ENCODE peak calls at places on chromosomes 13 and 19, in eight cellular contexts. Z is NCI-H1105; U is AG04449; O is amygdala; T is neural crest cell; V is nephron progenitor cell; M is stimulated activated CD4-positive, alpha-beta T cell treated with anti-CD3 and anti-CD28 coated beads, Interleukin-1b, Interleukin-23, amount 100 ng/mL, for 24 hours; G is NCI-H510A treated with DMSO at 0.1 percent for 48 hours. N is an unnamed sample.

GRCh38 chr19:12696366-12697335 is at the start of gene FBXW9:
- DNase-seq in Z (peak; percentile 92), U (peak; percentile 63), O (peak; percentile 78), T (peak; percentile 98), V (peak; percentile 99), M (peak; percentile 94), G (peak; percentile 90), N (peak; percentile 91)

GRCh38 chr13:102399791-102400618 is 1.8 kb downstream of the FGF14 start:
- DNase-seq in Z (peak; percentile 31), U (no peak), O (peak; percentile 20), T (no peak), V (peak; percentile 62), M (no peak), G (no peak), N (peak; percentile 90)

GRCh38 chr19:49057636-49058234 is at the start of gene CGB7:
- DNase-seq in Z (no peak), U (no peak), O (no peak), T (peak; percentile 68), V (peak; percentile 89), M (peak; percentile 30), G (peak; percentile 11), N (no peak)

GRCh38 chr19:10797541-10798256 is 38.3 kb downstream of the TMED1 start:
- DNase-seq in Z (no peak), U (no peak), O (no peak), T (no peak), V (no peak), M (peak; percentile 76), G (no peak), N (no peak)

GRCh38 chr13:27954406-27954851 is 14.7 kb downstream of the CDX2 start:
- DNase-seq in Z (no peak), U (no peak), O (no peak), T (no peak), V (peak; percentile 72), M (no peak), G (peak; percentile 21), N (peak; percentile 78)

GRCh38 chr13:27926644-27927434 is 7.0 kb downstream of the PDX1 start:
- DNase-seq in Z (no peak), U (no peak), O (no peak), T (no peak), V (peak; percentile 58), M (no peak), G (no peak), N (no peak)

GRCh38 chr13:30153871-30154426 is 153.4 kb downstream of the KATNAL1 start:
- DNase-seq in Z (no peak), U (no peak), O (no peak), T (no peak), V (peak; percentile 52), M (no peak), G (no peak), N (no peak)

GRCh38 chr19:40414536-40415535 is 1.7 kb upstream of the PRX start:
- DNase-seq in Z (no peak), U (no peak), O (no peak), T (no peak), V (no peak), M (no peak), G (no peak), N (no peak)

GRCh38 chr19:1377176-1377964 is 6.3 kb upstream of the NDUFS7 start:
- DNase-seq in Z (no peak), U (no peak), O (no peak), T (no peak), V (no peak), M (no peak), G (no peak), N (no peak)

GRCh38 chr19:50488795-50489194 is 12.1 kb upstream of the GARIN5A start:
- DNase-seq in Z (no peak), U (no peak), O (no peak), T (no peak), V (no peak), M (no peak), G (no peak), N (no peak)

GRCh38 chr13:96935971-96936370 is 58.3 kb downstream of the OXGR1 start:
- DNase-seq in Z (no peak), U (no peak), O (no peak), T (no peak), V (no peak), M (no peak), G (no peak), N (no peak)

GRCh38 chr19:51687791-51688664 is 5.1 kb upstream of the SPACA6 start:
- DNase-seq in Z (no peak), U (no peak), O (peak; percentile 41), T (no peak), V (peak; percentile 67), M (no peak), G (peak; percentile 53), N (peak; percentile 57)

GRCh38 chr13:99316224-99316623 is 9.0 kb upstream of the GPR183 start:
- DNase-seq in Z (no peak), U (no peak), O (no peak), T (no peak), V (no peak), M (no peak), G (no peak), N (no peak)

GRCh38 chr19:50661675-50662441 is 12.6 kb downstream of the C19orf81 start:
- DNase-seq in Z (no peak), U (no peak), O (no peak), T (no peak), V (peak; percentile 37), M (no peak), G (no peak), N (no peak)

GRCh38 chr19:46491975-46492682 is 3.5 kb downstream of the PNMA8B start:
- DNase-seq in Z (no peak), U (no peak), O (no peak), T (no peak), V (no peak), M (no peak), G (no peak), N (no peak)

GRCh38 chr13:39362652-39363390 is 240.2 kb downstream of the LHFPL6 start:
- DNase-seq in Z (no peak), U (no peak), O (no peak), T (no peak), V (no peak), M (no peak), G (no peak), N (no peak)

N was measured in SHP77.